ENCODE peak calls at places on chromosomes 6 and 20, in four cellular contexts. One of them, this sample, is unnamed.

GRCh38 chr6:148342146-148343027 is at the start of gene SASH1:
- DNase-seq in MM.1S: no peak
- DNase-seq in SK-N-SH: peak; percentile 24
- DNase-seq in GM23248: peak; percentile 87
- DNase-seq in this sample: peak; percentile 97

GRCh38 chr6:4402477-4402976 is 267.2 kb upstream of the ECI2 start:
- DNase-seq in SK-N-SH: no peak
- DNase-seq in MM.1S: no peak
- DNase-seq in GM23248: peak; percentile 93
- DNase-seq in this sample: no peak

GRCh38 chr20:4957939-4958362 is 43.4 kb downstream of the SLC23A2 start:
- DNase-seq in SK-N-SH: no peak
- DNase-seq in MM.1S: no peak
- DNase-seq in GM23248: peak; percentile 51
- DNase-seq in this sample: no peak

GRCh38 chr6:168640738-168641137 is 199.8 kb downstream of the SMOC2 start:
- DNase-seq in MM.1S: no peak
- DNase-seq in GM23248: no peak
- DNase-seq in SK-N-SH: no peak
- DNase-seq in this sample: no peak

GRCh38 chr20:11248691-11249178 is 574.9 kb upstream of the JAG1 start:
- DNase-seq in GM23248: no peak
- DNase-seq in MM.1S: no peak
- DNase-seq in SK-N-SH: no peak
- DNase-seq in this sample: peak; percentile 88

GRCh38 chr20:64101731-64102621 is 5.4 kb downstream of the NPBWR2 start:
- DNase-seq in SK-N-SH: peak; percentile 94
- DNase-seq in GM23248: peak; percentile 39
- DNase-seq in MM.1S: peak; percentile 38
- DNase-seq in this sample: peak; percentile 86

GRCh38 chr6:113169484-113169883 is 687.7 kb upstream of the MARCKS start:
- DNase-seq in MM.1S: no peak
- DNase-seq in GM23248: peak; percentile 47
- DNase-seq in SK-N-SH: no peak
- DNase-seq in this sample: no peak

GRCh38 chr20:18839507-18840247 is 26.1 kb downstream of the SCP2D1 start:
- DNase-seq in SK-N-SH: no peak
- DNase-seq in GM23248: no peak
- DNase-seq in MM.1S: no peak
- DNase-seq in this sample: peak; percentile 34

GRCh38 chr6:8831366-8832152 is 396.2 kb upstream of the SLC35B3 start:
- DNase-seq in SK-N-SH: no peak
- DNase-seq in GM23248: no peak
- DNase-seq in MM.1S: no peak
- DNase-seq in this sample: no peak

DNA sequence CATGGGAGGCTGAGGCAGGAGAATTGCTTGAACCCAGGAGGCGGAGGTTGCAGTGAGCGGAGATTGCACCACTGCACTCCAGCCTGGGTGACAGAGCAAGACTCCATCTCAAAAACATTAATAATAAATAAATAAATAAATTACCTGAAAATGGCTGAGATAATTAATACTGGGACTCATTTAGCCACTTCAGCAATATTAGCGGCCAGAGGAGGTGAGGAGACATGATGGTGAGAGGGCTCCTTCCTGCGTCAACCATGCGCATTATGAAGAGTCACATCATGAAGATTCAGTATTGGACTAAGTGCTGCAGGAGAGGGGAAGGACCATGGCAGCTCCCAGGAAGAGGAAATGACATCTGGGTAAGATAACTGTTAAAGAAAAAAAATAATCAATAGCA is 2.9 kb upstream of the PYGB start:
- DNase-seq in GM23248: no peak
- DNase-seq in SK-N-SH: no peak
- DNase-seq in MM.1S: no peak
- DNase-seq in this sample: no peak
- H3F3A ChIP-seq in GM23248: peaks cover 18% of the 10 kb centered on the region
- H3F3A ChIP-seq in SK-N-SH: peaks cover 14% of the 10 kb centered on the region
- H3F3A ChIP-seq in MM.1S: peaks cover 5% of the 10 kb centered on the region
- H3F3A ChIP-seq in this sample: peaks cover 46% of the 10 kb centered on the region

DNA sequence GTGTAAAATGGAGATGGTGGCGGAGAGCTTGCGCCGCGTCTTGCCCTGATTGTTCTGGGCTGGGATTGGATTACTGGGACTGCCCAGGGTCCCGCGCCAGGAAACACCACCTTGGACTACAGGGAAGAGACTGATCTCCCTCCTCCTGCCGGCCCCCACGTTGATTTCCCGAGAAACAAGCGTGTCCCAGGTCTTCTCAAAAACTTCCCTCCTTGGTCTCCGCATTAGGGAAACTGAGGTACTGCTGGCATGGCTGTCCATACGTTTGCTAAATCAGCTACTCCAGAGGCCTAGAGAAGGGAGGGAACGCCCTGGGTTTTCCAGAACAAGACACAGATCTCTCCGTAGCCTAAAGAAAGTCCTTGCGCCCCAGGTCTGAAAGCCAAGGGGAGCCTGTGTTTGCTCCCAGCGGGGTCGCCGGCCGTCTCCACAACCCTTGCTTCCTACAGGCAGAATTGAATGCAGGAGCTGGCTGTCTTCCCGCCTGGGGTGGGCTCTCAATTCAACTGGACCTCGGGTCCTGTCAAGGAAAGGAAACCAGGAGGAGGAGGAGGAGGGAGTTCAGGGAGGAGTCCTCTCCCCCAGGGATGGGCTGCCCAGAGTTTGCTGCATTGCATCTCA is 29.3 kb downstream of the TFAP2A start:
- DNase-seq in SK-N-SH: no peak
- DNase-seq in GM23248: no peak
- DNase-seq in MM.1S: no peak
- DNase-seq in this sample: peak; percentile 50
- H3F3A ChIP-seq in SK-N-SH: no peaks in the 10 kb centered on the region
- H3F3A ChIP-seq in GM23248: no peaks in the 10 kb centered on the region
- H3F3A ChIP-seq in MM.1S: no peaks in the 10 kb centered on the region
- H3F3A ChIP-seq in this sample: peaks cover 75% of the 10 kb centered on the region

GRCh38 chr6:119197271-119197670 is 118.8 kb upstream of the FAM184A start:
- DNase-seq in GM23248: no peak
- DNase-seq in MM.1S: no peak
- DNase-seq in SK-N-SH: no peak
- DNase-seq in this sample: no peak
- H3F3A ChIP-seq in GM23248: no peaks in the 10 kb centered on the region
- H3F3A ChIP-seq in MM.1S: no peaks in the 10 kb centered on the region
- H3F3A ChIP-seq in SK-N-SH: no peaks in the 10 kb centered on the region
- H3F3A ChIP-seq in this sample: no peaks in the 10 kb centered on the region

DNA sequence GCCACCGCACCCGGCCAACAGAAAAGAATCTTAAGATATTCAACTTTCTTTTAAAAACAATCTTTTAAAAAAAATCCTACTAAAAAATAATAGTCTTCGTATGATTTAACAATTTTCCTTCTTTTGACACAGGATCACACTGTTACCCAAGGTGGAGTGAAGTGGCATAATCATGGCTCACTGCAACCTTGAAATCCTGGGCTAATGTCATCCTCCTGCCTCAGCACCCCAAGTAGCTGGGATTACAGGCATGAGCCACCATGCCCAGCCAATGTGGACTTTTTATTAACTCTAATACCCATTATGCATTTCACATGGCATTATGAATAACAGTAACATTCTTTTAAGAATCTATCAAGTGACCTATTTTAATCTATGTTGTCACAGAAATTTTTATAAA is 20.8 kb downstream of the RBM39 start:
- DNase-seq in MM.1S: no peak
- DNase-seq in SK-N-SH: no peak
- DNase-seq in GM23248: no peak
- DNase-seq in this sample: no peak
- H3F3A ChIP-seq in MM.1S: peaks cover 12% of the 10 kb centered on the region
- H3F3A ChIP-seq in SK-N-SH: peaks cover 59% of the 10 kb centered on the region
- H3F3A ChIP-seq in GM23248: peaks cover 91% of the 10 kb centered on the region
- H3F3A ChIP-seq in this sample: peaks cover 67% of the 10 kb centered on the region

DNA sequence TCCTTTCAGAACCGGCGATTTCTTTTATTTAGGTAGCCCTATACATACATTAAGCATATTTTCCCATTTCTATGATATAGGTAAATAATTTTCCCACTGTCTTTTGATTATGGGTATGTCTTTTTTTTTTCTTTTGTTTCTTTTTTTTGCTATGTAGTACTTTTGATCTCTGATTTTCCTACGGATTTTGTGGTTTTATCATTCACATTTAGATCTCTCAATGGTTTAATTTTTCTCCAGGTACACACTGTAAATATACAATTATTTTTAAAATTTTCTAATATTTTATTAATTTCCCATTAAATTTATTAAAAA is 436 bp upstream of the ZNF337 start:
- DNase-seq in GM23248: no peak
- DNase-seq in MM.1S: no peak
- DNase-seq in SK-N-SH: no peak
- DNase-seq in this sample: no peak
- H3F3A ChIP-seq in GM23248: no peaks in the 10 kb centered on the region
- H3F3A ChIP-seq in MM.1S: no peaks in the 10 kb centered on the region
- H3F3A ChIP-seq in SK-N-SH: peaks cover 5% of the 10 kb centered on the region
- H3F3A ChIP-seq in this sample: peaks cover 6% of the 10 kb centered on the region

GRCh38 chr20:47272893-47273590 is 83.5 kb downstream of the ZMYND8 start:
- DNase-seq in SK-N-SH: peak; percentile 73
- DNase-seq in MM.1S: peak; percentile 50
- DNase-seq in GM23248: peak; percentile 78
- DNase-seq in this sample: peak; percentile 70

GRCh38 chr20:47266847-47267515 is 89.5 kb downstream of the ZMYND8 start:
- DNase-seq in SK-N-SH: no peak
- DNase-seq in GM23248: no peak
- DNase-seq in MM.1S: no peak
- DNase-seq in this sample: no peak

GRCh38 chr20:47271216-47271615 is 85.3 kb downstream of the ZMYND8 start:
- DNase-seq in MM.1S: no peak
- DNase-seq in SK-N-SH: no peak
- DNase-seq in GM23248: no peak
- DNase-seq in this sample: no peak

GRCh38 chr20:47267621-47268020 is 88.9 kb downstream of the ZMYND8 start:
- DNase-seq in MM.1S: no peak
- DNase-seq in SK-N-SH: no peak
- DNase-seq in GM23248: no peak
- DNase-seq in this sample: no peak

DNA sequence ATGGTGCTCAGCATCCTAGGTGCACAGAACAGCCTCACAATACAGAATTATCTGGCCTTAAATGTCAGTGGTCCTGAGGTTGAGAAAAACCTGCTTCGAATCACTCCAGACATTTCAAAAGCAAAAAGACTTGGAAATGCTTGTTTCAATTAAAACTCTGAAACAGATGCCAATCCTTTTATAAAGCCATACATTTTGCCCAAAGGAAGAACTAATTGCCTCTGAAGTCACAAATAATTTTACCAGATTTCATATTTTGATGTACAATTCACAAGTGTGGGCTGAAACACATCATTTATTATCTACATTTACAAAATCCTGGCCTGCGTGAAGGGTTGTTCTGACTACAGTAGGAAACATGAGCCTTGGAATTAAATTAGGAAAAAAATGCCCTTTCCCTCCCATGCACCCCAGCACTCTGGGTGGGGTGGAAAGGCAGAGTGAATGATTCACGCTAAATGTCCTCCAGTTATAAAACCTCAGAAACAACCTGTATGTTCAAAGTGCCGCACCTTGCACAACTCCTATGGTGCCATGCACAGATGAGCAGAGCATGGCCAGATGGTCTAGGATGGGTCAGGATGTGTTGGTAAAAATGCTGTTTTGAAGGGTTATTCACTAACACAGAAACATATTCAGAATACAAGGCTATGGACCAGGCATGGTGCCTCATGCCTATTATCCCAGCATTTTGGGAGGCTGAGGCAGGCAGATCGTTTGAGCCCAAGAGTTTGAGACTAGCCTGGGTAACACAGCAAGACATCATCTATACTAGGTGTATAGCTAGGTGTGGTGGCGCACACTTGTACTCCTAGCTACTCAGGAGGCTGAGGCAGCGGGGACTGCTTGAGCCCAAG is 87.0 kb downstream of the ZMYND8 start:
- DNase-seq in SK-N-SH: peak; percentile 41
- DNase-seq in GM23248: peak; percentile 54
- DNase-seq in MM.1S: no peak
- DNase-seq in this sample: no peak
- H3F3A ChIP-seq in SK-N-SH: peaks cover 17% of the 10 kb centered on the region
- H3F3A ChIP-seq in GM23248: peaks cover 30% of the 10 kb centered on the region
- H3F3A ChIP-seq in MM.1S: peaks cover 7% of the 10 kb centered on the region
- H3F3A ChIP-seq in this sample: peaks cover 14% of the 10 kb centered on the region

GRCh38 chr6:33278392-33278741 is 1.4 kb downstream of the B3GALT4 start:
- DNase-seq in GM23248: peak; percentile 40
- DNase-seq in SK-N-SH: no peak
- DNase-seq in MM.1S: no peak
- DNase-seq in this sample: no peak
- H3F3A ChIP-seq in GM23248: peaks cover 50% of the 10 kb centered on the region
- H3F3A ChIP-seq in SK-N-SH: peaks cover 69% of the 10 kb centered on the region
- H3F3A ChIP-seq in MM.1S: peaks cover 50% of the 10 kb centered on the region
- H3F3A ChIP-seq in this sample: peaks cover 54% of the 10 kb centered on the region

DNA sequence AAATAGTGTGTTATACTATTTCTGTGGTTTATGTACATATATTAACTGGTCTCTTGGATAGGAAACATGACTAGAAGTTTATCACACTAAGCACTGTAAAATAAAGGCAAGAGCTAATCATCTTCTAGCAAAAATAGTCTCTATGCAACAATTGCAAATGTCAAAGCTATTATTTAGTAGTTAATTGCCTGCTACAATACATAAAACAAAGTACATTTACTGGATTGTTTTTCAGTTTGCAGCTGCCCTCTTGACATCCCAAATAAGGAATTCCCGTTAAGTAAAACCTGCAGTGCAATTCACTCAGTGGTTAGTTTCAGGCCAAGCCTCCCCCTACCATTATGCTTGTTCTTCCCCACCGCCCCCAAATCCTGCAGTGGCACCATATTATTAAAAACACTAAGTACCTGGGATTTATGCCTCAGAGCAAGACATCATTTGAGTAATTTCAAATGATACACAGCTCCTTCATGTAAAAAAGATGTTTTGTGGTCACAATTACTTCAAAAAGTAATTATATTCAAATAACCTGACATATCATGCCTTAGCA is 1.6 kb upstream of the ATP5F1E start:
- DNase-seq in SK-N-SH: no peak
- DNase-seq in GM23248: no peak
- DNase-seq in MM.1S: no peak
- DNase-seq in this sample: no peak
- H3F3A ChIP-seq in SK-N-SH: peaks cover 22% of the 10 kb centered on the region
- H3F3A ChIP-seq in GM23248: peaks cover 50% of the 10 kb centered on the region
- H3F3A ChIP-seq in MM.1S: peaks cover 19% of the 10 kb centered on the region
- H3F3A ChIP-seq in this sample: peaks cover 19% of the 10 kb centered on the region